ENCODE peak calls at places on chromosome 5, in six cellular contexts. N is right lobe of liver, O is esophagus squamous epithelium, D is aorta, L is upper lobe of right lung, H is coronary artery. Z is an unnamed sample.
A peak's percentile ranks its signal among the peaks of the same experiment; 100 is the strongest.

GRCh38 chr5:132746592-132747063 is 598 bp upstream of the CCNI2 start:
- DNase-seq in H (no peak), L (no peak), O (no peak), N (no peak), D (no peak), Z (no peak)

GRCh38 chr5:74143724-74144330 is 496.7 kb downstream of the ENC1 start:
- DNase-seq in D (no peak), L (no peak), O (no peak), H (no peak), N (no peak), Z (peak; percentile 27)

GRCh38 chr5:75678155-75678554 is 39.1 kb downstream of the POC5 start:
- DNase-seq in O (no peak), N (no peak), D (no peak), H (no peak), L (no peak), Z (no peak)

GRCh38 chr5:145347026-145347616 is 488.0 kb downstream of the PRELID2 start:
- DNase-seq in D (no peak), O (no peak), L (no peak), H (no peak), N (no peak), Z (no peak)

GRCh38 chr5:170315154-170315553 is 17.6 kb upstream of the LCP2 start:
- DNase-seq in O (no peak), L (no peak), H (no peak), D (peak; percentile 89), N (no peak), Z (peak; percentile 86)

GRCh38 chr5:78361226-78361993 is 993 bp downstream of the SCAMP1 start:
- DNase-seq in D (peak; percentile 70), O (no peak), L (no peak), H (no peak), N (peak; percentile 24), Z (peak; percentile 19)

GRCh38 chr5:123845356-123846100 is 333.6 kb downstream of the CSNK1G3 start:
- DNase-seq in N (no peak), D (no peak), O (no peak), H (no peak), L (no peak), Z (no peak)

GRCh38 chr5:79512692-79513518 is 1.0 kb downstream of the HOMER1 start:
- DNase-seq in H (no peak), L (no peak), O (no peak), D (no peak), N (no peak), Z (peak; percentile 22)

GRCh38 chr5:35443803-35444595 is 173.7 kb upstream of the SPEF2 start:
- DNase-seq in N (no peak), O (no peak), L (no peak), H (no peak), D (no peak), Z (no peak)

GRCh38 chr5:133232011-133232410 is 180.2 kb downstream of the HSPA4 start:
- DNase-seq in O (no peak), D (no peak), L (no peak), N (peak; percentile 57), H (no peak), Z (no peak)

GRCh38 chr5:38780950-38781349 is 64.9 kb upstream of the OSMR start:
- DNase-seq in D (no peak), O (no peak), L (no peak), H (no peak), N (no peak), Z (peak; percentile 63)

GRCh38 chr5:129973716-129974426 is 69.6 kb downstream of the CHSY3 start:
- DNase-seq in N (no peak), O (no peak), L (no peak), H (no peak), D (no peak), Z (no peak)

GRCh38 chr5:88660326-88660946 is 222.5 kb downstream of the MEF2C start:
- DNase-seq in L (no peak), O (no peak), H (no peak), N (no peak), D (peak; percentile 75), Z (no peak)

GRCh38 chr5:178984145-178985072 is 10.7 kb downstream of the GRM6 start:
- DNase-seq in L (no peak), H (no peak), D (no peak), N (no peak), O (no peak), Z (no peak)

GRCh38 chr5:107704686-107705389 is 34.1 kb upstream of the EFNA5 start:
- DNase-seq in L (no peak), D (no peak), O (no peak), N (no peak), H (no peak), Z (no peak)

GRCh38 chr5:82259172-82259800 is 18.9 kb downstream of the RPS23 start:
- DNase-seq in N (no peak), D (no peak), O (no peak), H (no peak), L (no peak), Z (no peak)

GRCh38 chr5:56480305-56481146 is 247.4 kb upstream of the ANKRD55 start:
- DNase-seq in D (peak; percentile 86), L (peak; percentile 72), H (peak; percentile 79), O (no peak), N (peak; percentile 64), Z (peak; percentile 65)

GRCh38 chr5:94021246-94021645 is 279.8 kb upstream of the POU5F2 start:
- DNase-seq in H (no peak), O (no peak), D (no peak), L (no peak), N (no peak), Z (no peak)

GRCh38 chr5:159884917-159885620 is 31.2 kb upstream of the ADRA1B start:
- DNase-seq in H (no peak), L (no peak), N (no peak), D (no peak), O (no peak), Z (no peak)

GRCh38 chr5:154776167-154776566 is 21.0 kb downstream of the LARP1 start:
- DNase-seq in D (no peak), O (no peak), N (no peak), L (no peak), H (no peak), Z (no peak)

GRCh38 chr5:169786219-169786618 is 149.1 kb downstream of the DOCK2 start:
- DNase-seq in D (no peak), L (no peak), N (no peak), O (no peak), H (no peak), Z (no peak)

GRCh38 chr5:113240032-113240431 is 194.8 kb downstream of the TSSK1B start:
- DNase-seq in D (no peak), L (no peak), O (no peak), H (no peak), N (no peak), Z (no peak)

GRCh38 chr5:113235884-113236283 is 198.9 kb downstream of the TSSK1B start:
- DNase-seq in O (no peak), N (no peak), H (no peak), L (no peak), D (no peak), Z (no peak)

GRCh38 chr5:113236536-113237308 is 198.1 kb downstream of the TSSK1B start:
- DNase-seq in D (no peak), O (no peak), L (no peak), H (no peak), N (no peak), Z (no peak)

GRCh38 chr5:113240951-113241726 is 193.7 kb downstream of the TSSK1B start:
- DNase-seq in H (no peak), D (no peak), O (no peak), L (no peak), N (no peak), Z (no peak)

GRCh38 chr5:113237893-113238292 is 196.9 kb downstream of the TSSK1B start:
- DNase-seq in L (no peak), H (no peak), O (no peak), N (no peak), D (no peak), Z (no peak)
- H3K27ac ChIP-seq in L (no peak overlapping the region), H (no peak overlapping the region), O (no peak overlapping the region), N (no peak overlapping the region), D (no peak overlapping the region), Z (no peak overlapping the region)

DNA sequence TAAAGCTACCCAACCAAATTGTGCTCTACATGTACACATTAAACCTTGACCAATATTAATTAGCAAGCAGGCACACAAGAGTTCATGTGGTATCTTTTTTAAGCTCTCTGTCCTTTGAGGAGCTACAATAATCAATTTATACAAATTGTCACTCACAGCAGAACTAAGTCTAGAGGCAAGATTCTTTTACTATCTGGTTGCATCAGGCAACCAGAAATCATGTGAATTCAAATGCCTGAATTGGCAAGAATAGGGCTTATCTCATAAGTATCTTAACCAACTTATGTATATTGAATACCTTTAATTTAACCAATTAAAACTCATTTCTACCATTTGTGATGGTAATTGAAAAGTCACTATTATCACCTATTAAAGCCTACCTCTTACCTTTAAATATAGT is 145.5 kb upstream of the HAPLN1 start:
- DNase-seq in O (no peak), D (no peak), L (no peak), H (no peak), N (no peak), Z (no peak)
- H3K27ac ChIP-seq in O (no peak overlapping the region), D (no peak overlapping the region), L (no peak overlapping the region), H (no peak overlapping the region), N (no peak overlapping the region), Z (no peak overlapping the region)

GRCh38 chr5:149298163-149298562 is 26.5 kb downstream of the AFAP1L1 start:
- DNase-seq in O (no peak), D (no peak), L (no peak), H (no peak), N (no peak), Z (no peak)
- H3K27ac ChIP-seq in O (no peak overlapping the region), D (no peak overlapping the region), L (no peak overlapping the region), H (no peak overlapping the region), N (no peak overlapping the region), Z (no peak overlapping the region)

GRCh38 chr5:135135530-135136201 is 101.6 kb upstream of the PITX1 start:
- DNase-seq in L (no peak), O (no peak), N (peak; percentile 57), D (peak; percentile 84), H (peak; percentile 81), Z (no peak)

GRCh38 chr5:135140805-135141204 is 106.8 kb upstream of the PITX1 start:
- DNase-seq in H (peak; percentile 73), O (no peak), L (no peak), D (no peak), N (no peak), Z (no peak)

GRCh38 chr5:135137146-135137915 is 103.3 kb upstream of the PITX1 start:
- DNase-seq in O (no peak), L (no peak), N (no peak), D (no peak), H (peak; percentile 49), Z (no peak)

GRCh38 chr5:135139397-135140134 is 105.5 kb upstream of the PITX1 start:
- DNase-seq in N (no peak), H (peak; percentile 61), L (no peak), O (no peak), D (no peak), Z (no peak)

DNA sequence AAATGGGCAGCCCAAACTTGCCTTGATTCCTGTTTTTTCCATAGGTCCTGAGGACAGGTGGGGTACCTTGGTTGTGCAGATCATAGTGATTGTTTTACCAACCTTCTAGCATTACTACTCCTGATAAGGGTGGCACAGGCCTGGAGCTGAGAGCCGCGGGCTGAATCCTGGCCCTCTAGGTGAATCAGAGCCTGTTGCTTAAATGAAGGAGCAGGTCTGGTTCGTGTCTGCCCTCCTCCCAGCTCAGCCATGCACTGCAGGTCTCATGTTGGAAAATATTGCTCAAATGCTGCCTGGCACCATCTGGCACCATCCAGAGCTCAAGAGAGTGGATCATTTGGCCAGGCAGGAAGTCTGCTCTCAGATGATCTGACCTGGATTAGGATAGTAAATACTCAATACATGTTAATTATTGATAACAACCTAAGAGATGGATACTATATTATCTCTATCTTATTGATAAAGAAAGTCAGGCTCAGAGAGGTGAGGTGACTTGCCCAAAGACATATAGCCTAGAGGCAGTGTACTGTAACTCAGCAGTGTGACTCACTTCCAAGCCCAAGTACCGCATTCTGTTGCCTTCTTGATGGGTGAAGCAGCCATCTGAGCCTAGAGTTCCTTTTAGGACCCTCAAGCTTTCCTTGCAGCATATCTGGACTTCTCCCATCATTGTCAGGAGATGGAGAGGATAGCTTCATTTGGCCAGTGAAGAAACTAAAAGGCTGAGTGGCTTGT is 104.3 kb upstream of the PITX1 start:
- DNase-seq in O (no peak), L (no peak), D (no peak), N (no peak), H (peak; percentile 38), Z (no peak)
- H3K27ac ChIP-seq in O (peak overlapping the region; percentile 91), L (no peak overlapping the region), D (no peak overlapping the region), N (no peak overlapping the region), H (no peak overlapping the region), Z (no peak overlapping the region)